ENCODE peak calls at places on chromosomes 16 and 17, in eight cellular contexts. R, C, I, Q, B, A, V and Z are unnamed samples.
A peak's percentile ranks its signal among the peaks of the same experiment; 100 is the strongest.

GRCh38 chr16:20878682-20879147 is 21.4 kb downstream of the DCUN1D3 start:
- DNase-seq in R (no peak), C (peak; percentile 14), I (no peak), Q (no peak), B (no peak), A (no peak), V (no peak), Z (no peak)

GRCh38 chr16:27906883-27907282 is 156.6 kb downstream of the GSG1L start:
- DNase-seq in R (no peak), C (no peak), I (no peak), Q (peak; percentile 5), B (no peak), A (no peak), V (no peak), Z (no peak)

GRCh38 chr17:15279011-15279477 is 13.9 kb upstream of the PMP22 start:
- DNase-seq in R (no peak), C (no peak), I (no peak), Q (peak; percentile 92), B (no peak), A (peak; percentile 96), V (no peak), Z (peak; percentile 35)

GRCh38 chr16:49081556-49081955 is 200.1 kb downstream of the CBLN1 start:
- DNase-seq in R (no peak), C (no peak), I (no peak), Q (no peak), B (no peak), A (no peak), V (no peak), Z (no peak)

GRCh38 chr17:16932611-16933010 is 39.3 kb downstream of the TNFRSF13B start:
- DNase-seq in R (no peak), C (no peak), I (no peak), Q (no peak), B (peak; percentile 28), A (no peak), V (no peak), Z (no peak)

GRCh38 chr16:76222853-76223252 is 54.3 kb upstream of the CNTNAP4 start:
- DNase-seq in R (no peak), C (no peak), I (no peak), Q (no peak), B (no peak), A (no peak), V (no peak), Z (no peak)

GRCh38 chr17:50684612-50685333 is 22.9 kb downstream of the ANKRD40 start:
- DNase-seq in R (no peak), C (no peak), I (peak; percentile 95), Q (no peak), B (no peak), A (no peak), V (no peak), Z (no peak)

GRCh38 chr17:56108811-56109284 is 44.4 kb upstream of the ANKFN1 start:
- DNase-seq in R (no peak), C (no peak), I (peak; percentile 71), Q (no peak), B (no peak), A (no peak), V (no peak), Z (no peak)

GRCh38 chr17:49585422-49586027 is 9.9 kb downstream of the NXPH3 start:
- DNase-seq in R (no peak), C (no peak), I (peak; percentile 64), Q (peak; percentile 19), B (no peak), A (no peak), V (no peak), Z (no peak)

GRCh38 chr17:52145496-52145895 is 13.0 kb downstream of the CA10 start:
- DNase-seq in R (no peak), C (no peak), I (no peak), Q (peak; percentile 2), B (no peak), A (no peak), V (no peak), Z (no peak)

GRCh38 chr17:74429604-74430384 is 2.1 kb upstream of the GPRC5C start:
- DNase-seq in R (no peak), C (no peak), I (no peak), Q (no peak), B (no peak), A (no peak), V (no peak), Z (no peak)

GRCh38 chr17:40458001-40458791 is 14.9 kb downstream of the IGFBP4 start:
- DNase-seq in R (no peak), C (no peak), I (no peak), Q (peak; percentile 77), B (no peak), A (no peak), V (no peak), Z (peak; percentile 63)

GRCh38 chr17:50459081-50459676 is 9.5 kb downstream of the CHAD start:
- DNase-seq in R (no peak), C (no peak), I (peak; percentile 84), Q (peak; percentile 46), B (no peak), A (no peak), V (no peak), Z (no peak)

GRCh38 chr16:49890876-49891275 is 35.0 kb upstream of the ZNF423 start:
- DNase-seq in R (no peak), C (peak; percentile 32), I (peak; percentile 62), Q (peak; percentile 18), B (no peak), A (no peak), V (no peak), Z (no peak)

GRCh38 chr17:29369831-29370735 is 20.1 kb upstream of the TAOK1 start:
- DNase-seq in R (peak; percentile 3), C (peak; percentile 42), I (peak; percentile 78), Q (peak; percentile 90), B (no peak), A (peak; percentile 71), V (peak; percentile 44), Z (peak; percentile 80)

GRCh38 chr17:77728022-77728671 is 230.4 kb upstream of the TNRC6C start:
- DNase-seq in R (no peak), C (no peak), I (peak; percentile 28), Q (peak; percentile 14), B (peak; percentile 69), A (no peak), V (no peak), Z (no peak)

GRCh38 chr16:53561101-53561888 is 58.3 kb upstream of the AKTIP start:
- DNase-seq in R (no peak), C (no peak), I (no peak), Q (no peak), B (no peak), A (no peak), V (no peak), Z (no peak)

GRCh38 chr16:66444049-66444481 is 17.0 kb downstream of the BEAN1 start:
- DNase-seq in R (no peak), C (no peak), I (no peak), Q (no peak), B (peak; percentile 8), A (no peak), V (no peak), Z (no peak)

GRCh38 chr17:16573466-16573865 is 4.5 kb upstream of the ZNF287 start:
- DNase-seq in R (no peak), C (no peak), I (no peak), Q (no peak), B (no peak), A (no peak), V (no peak), Z (no peak)

GRCh38 chr17:49969794-49970389 is 902 bp downstream of the DLX4 start:
- DNase-seq in R (no peak), C (no peak), I (no peak), Q (no peak), B (no peak), A (no peak), V (no peak), Z (no peak)

GRCh38 chr16:3954411-3954921 is 74.0 kb upstream of the CREBBP start:
- DNase-seq in R (no peak), C (no peak), I (no peak), Q (peak; percentile 26), B (no peak), A (no peak), V (no peak), Z (no peak)

GRCh38 chr17:73532441-73532901 is 111.8 kb downstream of the SDK2 start:
- DNase-seq in R (no peak), C (no peak), I (no peak), Q (no peak), B (no peak), A (no peak), V (no peak), Z (no peak)

GRCh38 chr17:20284575-20284974 is 182.8 kb downstream of the LGALS9B start:
- DNase-seq in R (no peak), C (no peak), I (no peak), Q (no peak), B (no peak), A (no peak), V (no peak), Z (no peak)